ENCODE peak calls at places on chromosome X, in nine cellular contexts. K, L, E, P, B, U, Y, S and O are unnamed samples.

GRCh38 chrX:100648601-100649417 is 4.8 kb downstream of the SRPX2 start:
- DNase-seq in K (no peak), L (no peak), E (no peak), P (no peak), B (peak; percentile 60), U (no peak), Y (no peak), S (no peak), O (no peak)

GRCh38 chrX:11759461-11760311 is 1.6 kb downstream of the MSL3 start:
- DNase-seq in K (peak; percentile 94), L (peak; percentile 70), E (peak; percentile 82), P (peak; percentile 92), B (peak; percentile 88), U (peak; percentile 93), Y (peak; percentile 81), S (no peak), O (no peak)

GRCh38 chrX:149497626-149498025 is 7.5 kb downstream of the IDS start:
- DNase-seq in K (no peak), L (no peak), E (no peak), P (no peak), B (no peak), U (no peak), Y (no peak), S (no peak), O (no peak)

GRCh38 chrX:69287025-69287540 is 121.8 kb upstream of the PJA1 start:
- DNase-seq in K (no peak), L (no peak), E (no peak), P (no peak), B (no peak), U (no peak), Y (no peak), S (no peak), O (no peak)

GRCh38 chrX:119475389-119476101 is 7.3 kb downstream of the SLC25A5 start:
- DNase-seq in K (no peak), L (no peak), E (no peak), P (no peak), B (no peak), U (no peak), Y (no peak), S (no peak), O (no peak)

GRCh38 chrX:22526339-22526738 is 253.6 kb downstream of the CBLL2 start:
- DNase-seq in K (no peak), L (peak; percentile 51), E (no peak), P (no peak), B (no peak), U (no peak), Y (no peak), S (no peak), O (no peak)

GRCh38 chrX:70046978-70047377 is 2.8 kb downstream of the AWAT2 start:
- DNase-seq in K (no peak), L (no peak), E (no peak), P (no peak), B (no peak), U (no peak), Y (no peak), S (no peak), O (no peak)

GRCh38 chrX:153405426-153405825 is 4.3 kb upstream of the PNMA6E start:
- DNase-seq in K (no peak), L (no peak), E (no peak), P (no peak), B (no peak), U (no peak), Y (no peak), S (no peak), O (peak; percentile 13)

GRCh38 chrX:119427795-119428185 is 28.7 kb downstream of the SLC25A43 start:
- DNase-seq in K (no peak), L (no peak), E (no peak), P (no peak), B (no peak), U (no peak), Y (no peak), S (no peak), O (no peak)

GRCh38 chrX:132373610-132374009 is 115.2 kb downstream of the MBNL3 start:
- DNase-seq in K (no peak), L (no peak), E (no peak), P (no peak), B (no peak), U (no peak), Y (no peak), S (no peak), O (no peak)

GRCh38 chrX:153688900-153689590 is 1.3 kb downstream of the SLC6A8 start:
- DNase-seq in K (peak; percentile 85), L (no peak), E (peak; percentile 57), P (no peak), B (no peak), U (no peak), Y (peak; percentile 50), S (no peak), O (no peak)

GRCh38 chrX:38336538-38337240 is 9.4 kb upstream of the RPGR start:
- DNase-seq in K (no peak), L (no peak), E (no peak), P (no peak), B (no peak), U (no peak), Y (no peak), S (no peak), O (no peak)

GRCh38 chrX:146264763-146265375 is 447.2 kb downstream of the SLITRK2 start:
- DNase-seq in K (no peak), L (no peak), E (no peak), P (no peak), B (no peak), U (no peak), Y (no peak), S (no peak), O (no peak)

GRCh38 chrX:43805579-43805978 is 76.7 kb downstream of the MAOB start:
- DNase-seq in K (no peak), L (no peak), E (no peak), P (no peak), B (no peak), U (no peak), Y (no peak), S (no peak), O (no peak)

GRCh38 chrX:142076633-142077032 is 128.5 kb downstream of the MAGEC2 start:
- DNase-seq in K (no peak), L (no peak), E (no peak), P (no peak), B (no peak), U (no peak), Y (no peak), S (no peak), O (no peak)

GRCh38 chrX:107226766-107227165 is 20.4 kb downstream of the DNAAF6 start:
- DNase-seq in K (no peak), L (no peak), E (no peak), P (no peak), B (no peak), U (no peak), Y (no peak), S (no peak), O (no peak)

GRCh38 chrX:149630681-149631292 is 805 bp downstream of the TMEM185A start:
- DNase-seq in K (no peak), L (no peak), E (no peak), P (no peak), B (peak; percentile 18), U (no peak), Y (no peak), S (no peak), O (no peak)

GRCh38 chrX:66176134-66176533 is 12.1 kb downstream of the HEPH start:
- DNase-seq in K (no peak), L (no peak), E (no peak), P (no peak), B (no peak), U (no peak), Y (no peak), S (no peak), O (no peak)

GRCh38 chrX:38061335-38061734 is 55.0 kb downstream of the SYTL5 start:
- DNase-seq in K (no peak), L (peak; percentile 73), E (no peak), P (no peak), B (peak; percentile 14), U (no peak), Y (no peak), S (no peak), O (no peak)

GRCh38 chrX:78527818-78528217 is 131.3 kb downstream of the RTL3 start:
- DNase-seq in K (no peak), L (no peak), E (no peak), P (no peak), B (no peak), U (no peak), Y (no peak), S (no peak), O (no peak)

GRCh38 chrX:68833448-68833805 is 4.6 kb downstream of the EFNB1 start:
- DNase-seq in K (peak; percentile 51), L (no peak), E (no peak), P (no peak), B (no peak), U (peak; percentile 7), Y (no peak), S (no peak), O (no peak)

GRCh38 chrX:111270339-111270738 is at the start of gene CAPN6:
- DNase-seq in K (no peak), L (no peak), E (peak; percentile 38), P (no peak), B (no peak), U (peak; percentile 20), Y (peak; percentile 31), S (peak; percentile 43), O (no peak)

GRCh38 chrX:103687696-103688191 is 1.2 kb upstream of the MORF4L2 start:
- DNase-seq in K (peak; percentile 82), L (peak; percentile 64), E (peak; percentile 54), P (no peak), B (peak; percentile 67), U (peak; percentile 53), Y (peak; percentile 48), S (peak; percentile 68), O (no peak)
- TF ChIP-seq POLR2A in K (no peak), L (no peak), E (no peak), P (no peak), B (peak; percentile 17), U (no peak), Y (no peak), S (no peak), O (no peak)

GRCh38 chrX:136166221-136166855 is 19.0 kb downstream of the FHL1 start:
- DNase-seq in K (peak; percentile 69), L (no peak), E (no peak), P (no peak), B (no peak), U (no peak), Y (no peak), S (no peak), O (no peak)
- TF ChIP-seq CTCF in K (no peak), L (peak; percentile 23), E (no peak), P (peak; percentile 39), B (peak; percentile 23), U (peak; percentile 17), Y (no peak), S (peak; percentile 8), O (no peak)

DNA sequence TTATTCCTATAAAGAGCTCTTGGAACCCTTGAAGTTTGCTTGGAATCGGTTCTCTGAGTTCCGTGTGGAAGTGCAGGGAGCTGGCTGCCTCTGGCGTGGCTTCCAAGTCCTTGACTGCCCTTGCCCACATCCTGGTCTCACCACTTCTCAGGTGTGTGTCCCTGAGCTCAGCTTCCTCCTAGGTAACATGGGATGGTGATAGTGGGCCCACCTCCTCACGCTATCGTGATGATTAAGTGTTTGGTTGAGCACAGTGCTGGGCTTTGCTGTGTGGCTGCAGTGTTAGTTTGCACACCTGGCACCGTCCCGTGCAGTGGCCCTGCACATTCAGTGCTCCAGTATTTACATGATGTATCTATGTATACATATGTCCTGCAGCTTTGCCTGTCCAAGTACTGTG is 81.5 kb downstream of the CLDN34 start:
- DNase-seq in K (no peak), L (no peak), E (peak; percentile 26), P (no peak), B (no peak), U (peak; percentile 74), Y (no peak), S (no peak), O (no peak)
- TF ChIP-seq POLR2AphosphoS5 in K (no peak), L (no peak), E (no peak), P (no peak), B (no peak), U (no peak), Y (no peak), S (no peak), O (no peak)

GRCh38 chrX:13208281-13208935 is 111.4 kb downstream of the ATXN3L start:
- DNase-seq in K (no peak), L (no peak), E (no peak), P (no peak), B (peak; percentile 43), U (no peak), Y (no peak), S (no peak), O (no peak)
- TF ChIP-seq POLR2A in K (no peak), L (no peak), E (no peak), P (no peak), B (no peak), U (no peak), Y (no peak), S (no peak), O (no peak)